ENCODE peak calls at places on chromosomes 7 and 10, in six cellular contexts. C is GM12891, Y is cardiac fibroblast, Z is foreskin melanocyte, T is skeletal muscle cell, O is endodermal cell. G is an unnamed sample.

GRCh38 chr10:45179716-45180115 is 135.7 kb downstream of the OR13A1 start:
- DNase-seq in T (no peak), O (no peak), Y (peak; percentile 63), Z (no peak), C (no peak), G (no peak)

GRCh38 chr7:7180725-7181428 is 1.5 kb upstream of the C1GALT1 start:
- DNase-seq in C (no peak), T (no peak), O (no peak), Y (peak; percentile 5), Z (no peak), G (no peak)

GRCh38 chr10:126160971-126161630 is 227.2 kb downstream of the ADAM12 start:
- DNase-seq in T (no peak), Y (peak; percentile 58), O (peak; percentile 65), C (no peak), Z (no peak), G (no peak)

GRCh38 chr7:16071246-16071857 is 350.0 kb downstream of the CRPPA start:
- DNase-seq in T (no peak), C (peak; percentile 5), Y (peak; percentile 80), O (peak; percentile 54), Z (peak; percentile 40), G (no peak)

GRCh38 chr7:24714676-24715010 is 42.6 kb downstream of the GSDME start:
- DNase-seq in C (no peak), Z (no peak), Y (no peak), T (no peak), O (no peak), G (no peak)

GRCh38 chr7:101121996-101122932 is 4.6 kb upstream of the SERPINE1 start:
- DNase-seq in O (peak; percentile 88), T (peak; percentile 97), Z (peak; percentile 63), C (no peak), Y (peak; percentile 99), G (no peak)

GRCh38 chr10:93363891-93364648 is 118.1 kb downstream of the MYOF start:
- DNase-seq in Y (no peak), C (no peak), Z (no peak), O (no peak), T (no peak), G (no peak)

GRCh38 chr7:130632111-130632510 is 36.4 kb downstream of the COPG2 start:
- DNase-seq in Y (peak; percentile 29), Z (no peak), O (no peak), T (peak; percentile 34), C (no peak), G (peak; percentile 18)

GRCh38 chr7:8938036-8938435 is 504.6 kb downstream of the NXPH1 start:
- DNase-seq in C (no peak), Z (no peak), Y (no peak), T (no peak), O (no peak), G (no peak)

GRCh38 chr10:110498087-110498981 is 627 bp downstream of the DUSP5 start:
- DNase-seq in C (no peak), Y (peak; percentile 73), O (peak; percentile 78), Z (no peak), T (no peak), G (no peak)

GRCh38 chr7:148772297-148773089 is 73.8 kb downstream of the CUL1 start:
- DNase-seq in C (no peak), O (no peak), Y (peak; percentile 63), T (peak; percentile 85), Z (peak; percentile 42), G (peak; percentile 34)

G was measured in glomerular endothelial cell.